ENCODE peak calls at places on chromosome 18, in four cellular contexts. One of them, this sample, is unnamed.

GRCh38 chr18:74376523-74376922 is 60.9 kb downstream of the C18orf63 start:
- DNase-seq in IMR-90: no peak
- DNase-seq in K562: no peak
- DNase-seq in GM12878: no peak
- DNase-seq in this sample: no peak

GRCh38 chr18:48884306-48885235 is 66.2 kb downstream of the SMAD7 start:
- DNase-seq in IMR-90: no peak
- DNase-seq in K562: no peak
- DNase-seq in GM12878: no peak
- DNase-seq in this sample: no peak

GRCh38 chr18:57004366-57005121 is 142.3 kb upstream of the BOD1L2 start:
- DNase-seq in IMR-90: peak
- DNase-seq in K562: no peak
- DNase-seq in GM12878: peak
- DNase-seq in this sample: no peak

GRCh38 chr18:78992041-78992735 is 12.6 kb downstream of the SALL3 start:
- DNase-seq in IMR-90: no peak
- DNase-seq in K562: no peak
- DNase-seq in GM12878: no peak
- DNase-seq in this sample: peak

GRCh38 chr18:79953921-79954651 is 2.6 kb upstream of the SLC66A2 start:
- DNase-seq in IMR-90: no peak
- DNase-seq in K562: peak
- DNase-seq in GM12878: no peak
- DNase-seq in this sample: no peak

GRCh38 chr18:44582432-44582831 is 98.3 kb upstream of the SETBP1 start:
- DNase-seq in IMR-90: no peak
- DNase-seq in K562: no peak
- DNase-seq in GM12878: no peak
- DNase-seq in this sample: no peak

GRCh38 chr18:37160038-37160745 is 331.3 kb downstream of the KIAA1328 start:
- DNase-seq in IMR-90: no peak
- DNase-seq in K562: no peak
- DNase-seq in GM12878: no peak
- DNase-seq in this sample: no peak

GRCh38 chr18:79068299-79068945 is 772 bp upstream of the ATP9B start:
- DNase-seq in IMR-90: no peak
- DNase-seq in K562: no peak
- DNase-seq in GM12878: peak
- DNase-seq in this sample: no peak

GRCh38 chr18:45324489-45325111 is 290.7 kb upstream of the SLC14A2 start:
- DNase-seq in IMR-90: peak
- DNase-seq in K562: no peak
- DNase-seq in GM12878: no peak
- DNase-seq in this sample: peak

GRCh38 chr18:14577971-14578370 is 34.6 kb upstream of the POTEC start:
- DNase-seq in IMR-90: no peak
- DNase-seq in K562: no peak
- DNase-seq in GM12878: no peak
- DNase-seq in this sample: no peak

GRCh38 chr18:7000484-7001096 is 117.0 kb downstream of the LAMA1 start:
- DNase-seq in IMR-90: peak
- DNase-seq in K562: peak
- DNase-seq in GM12878: no peak
- DNase-seq in this sample: no peak

GRCh38 chr18:568731-569130 is 11.4 kb upstream of the CETN1 start:
- DNase-seq in IMR-90: no peak
- DNase-seq in K562: no peak
- DNase-seq in GM12878: no peak
- DNase-seq in this sample: no peak

GRCh38 chr18:35912332-35912731 is 60.1 kb upstream of the RMP24 start:
- DNase-seq in IMR-90: no peak
- DNase-seq in K562: no peak
- DNase-seq in GM12878: no peak
- DNase-seq in this sample: no peak
- TF ChIP-seq CHD1 in IMR-90: no peak
- TF ChIP-seq CHD1 in K562: no peak
- TF ChIP-seq CHD1 in GM12878: no peak
- TF ChIP-seq CHD1 in this sample: no peak

GRCh38 chr18:3214855-3215637 is 4.7 kb downstream of the MYOM1 start:
- DNase-seq in IMR-90: no peak
- DNase-seq in K562: no peak
- DNase-seq in GM12878: no peak
- DNase-seq in this sample: no peak

GRCh38 chr18:3213231-3214059 is 6.3 kb downstream of the MYOM1 start:
- DNase-seq in IMR-90: no peak
- DNase-seq in K562: peak
- DNase-seq in GM12878: no peak
- DNase-seq in this sample: no peak

GRCh38 chr18:3212636-3213035 is 7.1 kb downstream of the MYOM1 start:
- DNase-seq in IMR-90: no peak
- DNase-seq in K562: no peak
- DNase-seq in GM12878: no peak
- DNase-seq in this sample: no peak

GRCh38 chr18:3209859-3210569 is 9.8 kb downstream of the MYOM1 start:
- DNase-seq in IMR-90: no peak
- DNase-seq in K562: no peak
- DNase-seq in GM12878: peak
- DNase-seq in this sample: no peak

GRCh38 chr18:3211236-3211992 is 8.4 kb downstream of the MYOM1 start:
- DNase-seq in IMR-90: peak
- DNase-seq in K562: peak
- DNase-seq in GM12878: no peak
- DNase-seq in this sample: no peak
- TF ChIP-seq CHD1 in IMR-90: no peak
- TF ChIP-seq CHD1 in K562: no peak
- TF ChIP-seq CHD1 in GM12878: no peak
- TF ChIP-seq CHD1 in this sample: no peak

GRCh38 chr18:2851771-2852170 is 5.0 kb downstream of the EMILIN2 start:
- DNase-seq in IMR-90: no peak
- DNase-seq in K562: no peak
- DNase-seq in GM12878: no peak
- DNase-seq in this sample: no peak

GRCh38 chr18:2848145-2848878 is 1.5 kb downstream of the EMILIN2 start:
- DNase-seq in IMR-90: no peak
- DNase-seq in K562: peak
- DNase-seq in GM12878: no peak
- DNase-seq in this sample: no peak

GRCh38 chr18:2848879-2849254 is 2.1 kb downstream of the EMILIN2 start:
- DNase-seq in IMR-90: no peak
- DNase-seq in K562: peak
- DNase-seq in GM12878: no peak
- DNase-seq in this sample: no peak

GRCh38 chr18:2853173-2853925 is 6.5 kb downstream of the EMILIN2 start:
- DNase-seq in IMR-90: no peak
- DNase-seq in K562: peak
- DNase-seq in GM12878: no peak
- DNase-seq in this sample: no peak

DNA sequence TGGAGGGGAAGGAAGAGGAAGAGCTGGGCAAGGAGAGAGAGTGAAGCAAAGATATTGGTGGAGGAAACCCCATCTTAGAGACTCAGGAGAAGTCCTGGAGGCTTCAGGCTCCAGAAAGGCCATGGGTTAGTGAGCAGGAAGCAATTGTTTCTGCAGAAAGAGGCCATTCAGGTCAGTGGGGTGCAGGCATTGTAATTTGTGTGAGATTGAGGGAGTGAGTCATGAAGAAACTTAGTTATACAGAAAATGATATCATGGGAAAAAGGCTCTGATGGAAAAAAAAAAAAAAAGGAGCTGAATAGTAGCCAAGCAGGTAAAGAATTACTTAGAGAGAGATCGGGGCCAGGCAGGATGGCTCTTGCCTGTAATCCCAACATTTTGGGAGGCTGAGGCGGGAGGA is 4.0 kb downstream of the EMILIN2 start:
- DNase-seq in IMR-90: no peak
- DNase-seq in K562: no peak
- DNase-seq in GM12878: no peak
- DNase-seq in this sample: no peak
- TF ChIP-seq CHD1 in IMR-90: no peak
- TF ChIP-seq CHD1 in K562: no peak
- TF ChIP-seq CHD1 in GM12878: no peak
- TF ChIP-seq CHD1 in this sample: no peak

DNA sequence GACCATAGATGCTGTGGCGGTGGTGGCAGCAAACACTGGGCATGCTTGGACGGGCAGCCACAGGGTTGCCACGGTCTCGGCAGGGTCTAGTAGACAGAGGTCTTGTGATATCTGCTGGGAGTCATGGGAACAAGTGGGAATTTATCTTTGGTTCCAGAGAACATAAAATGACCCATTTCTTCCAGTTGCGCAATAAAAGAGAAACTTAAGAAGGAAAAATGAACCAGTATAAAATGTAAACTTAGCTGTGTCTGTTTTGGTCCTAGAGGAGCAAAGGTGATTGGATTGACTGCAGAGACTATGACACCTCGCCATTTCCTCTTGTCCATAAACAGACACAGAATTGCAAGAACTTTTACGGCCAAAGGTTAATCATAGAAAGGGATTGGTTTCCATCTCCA is 132.6 kb upstream of the RBBP8 start:
- DNase-seq in IMR-90: peak
- DNase-seq in K562: no peak
- DNase-seq in GM12878: no peak
- DNase-seq in this sample: no peak
- TF ChIP-seq CHD1 in IMR-90: no peak
- TF ChIP-seq CHD1 in K562: no peak
- TF ChIP-seq CHD1 in GM12878: no peak
- TF ChIP-seq CHD1 in this sample: no peak

GRCh38 chr18:25305584-25305983 is 46.4 kb downstream of the ZNF521 start:
- DNase-seq in IMR-90: peak
- DNase-seq in K562: no peak
- DNase-seq in GM12878: no peak
- DNase-seq in this sample: no peak

GRCh38 chr18:25306671-25307070 is 45.3 kb downstream of the ZNF521 start:
- DNase-seq in IMR-90: peak
- DNase-seq in K562: no peak
- DNase-seq in GM12878: no peak
- DNase-seq in this sample: no peak

GRCh38 chr18:25313274-25313673 is 38.7 kb downstream of the ZNF521 start:
- DNase-seq in IMR-90: no peak
- DNase-seq in K562: no peak
- DNase-seq in GM12878: no peak
- DNase-seq in this sample: no peak

GRCh38 chr18:25314824-25315223 is 37.1 kb downstream of the ZNF521 start:
- DNase-seq in IMR-90: peak
- DNase-seq in K562: no peak
- DNase-seq in GM12878: no peak
- DNase-seq in this sample: no peak

GRCh38 chr18:25310045-25310444 is 41.9 kb downstream of the ZNF521 start:
- DNase-seq in IMR-90: peak
- DNase-seq in K562: peak
- DNase-seq in GM12878: no peak
- DNase-seq in this sample: no peak
- TF ChIP-seq CHD1 in IMR-90: no peak
- TF ChIP-seq CHD1 in K562: no peak
- TF ChIP-seq CHD1 in GM12878: no peak
- TF ChIP-seq CHD1 in this sample: no peak

GRCh38 chr18:62461591-62461990 is 61.2 kb upstream of the ZCCHC2 start:
- DNase-seq in IMR-90: no peak
- DNase-seq in K562: no peak
- DNase-seq in GM12878: no peak
- DNase-seq in this sample: no peak
- TF ChIP-seq CHD1 in IMR-90: no peak
- TF ChIP-seq CHD1 in K562: no peak
- TF ChIP-seq CHD1 in GM12878: no peak
- TF ChIP-seq CHD1 in this sample: no peak

GRCh38 chr18:27668126-27668525 is 483.0 kb upstream of the CHST9 start:
- DNase-seq in IMR-90: no peak
- DNase-seq in K562: no peak
- DNase-seq in GM12878: no peak
- DNase-seq in this sample: no peak
- TF ChIP-seq CHD1 in IMR-90: no peak
- TF ChIP-seq CHD1 in K562: no peak
- TF ChIP-seq CHD1 in GM12878: no peak
- TF ChIP-seq CHD1 in this sample: no peak

GRCh38 chr18:5709476-5710095 is 165.8 kb upstream of the EPB41L3 start:
- DNase-seq in IMR-90: no peak
- DNase-seq in K562: no peak
- DNase-seq in GM12878: no peak
- DNase-seq in this sample: no peak
- TF ChIP-seq CHD1 in IMR-90: no peak
- TF ChIP-seq CHD1 in K562: no peak
- TF ChIP-seq CHD1 in GM12878: no peak
- TF ChIP-seq CHD1 in this sample: no peak